ENCODE peak calls at places on chromosomes 4 and X, in seven cellular contexts. W is IMR-90; O is psoas muscle; H is HCT116; N is breast epithelium; E is thoracic aorta; B is CD8-positive, alpha-beta T cell. I is an unnamed sample.

GRCh38 chrX:40012039-40012799 is 85.5 kb downstream of the BCOR start:
- DNase-seq in W (peak; percentile 71), O (peak; percentile 69), H (no peak), N (no peak), E (no peak), B (peak; percentile 10), I (peak; percentile 48)

GRCh38 chr4:3297066-3297859 is 4.4 kb downstream of the RGS12 start:
- DNase-seq in W (no peak), O (no peak), H (no peak), N (no peak), E (no peak), B (peak; percentile 9), I (no peak)

GRCh38 chrX:10239611-10240064 is 82.9 kb downstream of the CLCN4 start:
- DNase-seq in W (peak; percentile 77), O (peak; percentile 76), H (no peak), N (no peak), E (no peak), B (no peak), I (no peak)

GRCh38 chrX:15913161-15913560 is 58.5 kb upstream of the AP1S2 start:
- DNase-seq in W (no peak), O (no peak), H (no peak), N (no peak), E (no peak), B (no peak), I (no peak)

GRCh38 chr4:107826427-107826980 is 1.8 kb downstream of the SGMS2 start:
- DNase-seq in W (no peak), O (no peak), H (no peak), N (no peak), E (no peak), B (no peak), I (no peak)

GRCh38 chr4:118348886-118349285 is 3.9 kb downstream of the PRSS12 start:
- DNase-seq in W (no peak), O (no peak), H (no peak), N (no peak), E (no peak), B (no peak), I (no peak)

GRCh38 chr4:87012265-87012953 is 77.6 kb downstream of the AFF1 start:
- DNase-seq in W (no peak), O (no peak), H (no peak), N (no peak), E (no peak), B (no peak), I (no peak)

GRCh38 chr4:54971474-54971950 is 153.9 kb downstream of the KDR start:
- DNase-seq in W (peak; percentile 53), O (no peak), H (peak; percentile 53), N (no peak), E (no peak), B (no peak), I (no peak)

GRCh38 chrX:3697701-3698279 is 15.7 kb downstream of the PRKX start:
- DNase-seq in W (peak; percentile 42), O (no peak), H (no peak), N (peak; percentile 81), E (peak; percentile 15), B (no peak), I (no peak)

GRCh38 chr4:3213101-3213416 is 35.9 kb upstream of the MSANTD1 start:
- DNase-seq in W (no peak), O (peak; percentile 40), H (no peak), N (no peak), E (no peak), B (no peak), I (peak; percentile 1)

GRCh38 chrX:39477438-39478120 is 620.2 kb downstream of the BCOR start:
- DNase-seq in W (no peak), O (peak; percentile 68), H (no peak), N (peak; percentile 24), E (no peak), B (peak; percentile 40), I (no peak)

GRCh38 chrX:13764765-13765164 is 30.2 kb downstream of the OFD1 start:
- DNase-seq in W (no peak), O (no peak), H (no peak), N (no peak), E (no peak), B (no peak), I (no peak)
- TF ChIP-seq CTCF in W (no peak), O (peak; percentile 15), H (no peak), N (no peak), E (no peak), B (no peak), I (no peak)

GRCh38 chr4:48997962-48998361 is 11.9 kb downstream of the CWH43 start:
- DNase-seq in W (no peak), O (no peak), H (no peak), N (no peak), E (no peak), B (no peak), I (no peak)
- H3K9me3 ChIP-seq in W (no peaks in the 10 kb centered on the region), O (no peaks in the 10 kb centered on the region), H (no peaks in the 10 kb centered on the region), N (no peaks in the 10 kb centered on the region), E (no peaks in the 10 kb centered on the region), B (no peaks in the 10 kb centered on the region), I (no peaks in the 10 kb centered on the region)

DNA sequence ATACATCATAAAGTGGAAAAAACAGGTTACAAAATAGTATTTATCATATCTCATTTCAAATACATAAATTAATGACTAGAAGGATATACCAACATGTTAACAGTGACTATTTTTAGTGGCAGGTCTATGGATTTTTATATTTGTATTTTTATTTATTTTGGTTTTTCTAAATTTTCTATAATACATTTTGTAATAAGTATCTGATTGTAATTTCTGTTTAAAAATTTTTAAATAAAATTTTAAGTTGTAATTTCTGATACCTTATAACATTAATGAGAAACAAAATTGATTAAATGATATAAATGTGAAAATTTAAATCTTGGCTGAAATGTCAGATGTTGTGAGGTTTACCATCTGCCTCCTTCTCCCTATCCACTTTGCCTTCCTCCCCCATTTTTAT is 2.5 kb downstream of the NONO start:
- DNase-seq in W (no peak), O (no peak), H (no peak), N (no peak), E (no peak), B (no peak), I (no peak)
- H3K4me3 ChIP-seq in W (peak overlapping the region; percentile 22), O (peak overlapping the region; percentile 75), H (no peak overlapping the region), N (no peak overlapping the region), E (peak overlapping the region; percentile 89), B (peak overlapping the region; percentile 65), I (no peak overlapping the region)

GRCh38 chrX:107323786-107324492 is 117.5 kb downstream of the DNAAF6 start:
- DNase-seq in W (no peak), O (no peak), H (no peak), N (no peak), E (no peak), B (no peak), I (peak; percentile 14)

GRCh38 chrX:107325467-107325866 is 119.1 kb downstream of the DNAAF6 start:
- DNase-seq in W (no peak), O (no peak), H (no peak), N (no peak), E (no peak), B (no peak), I (no peak)

DNA sequence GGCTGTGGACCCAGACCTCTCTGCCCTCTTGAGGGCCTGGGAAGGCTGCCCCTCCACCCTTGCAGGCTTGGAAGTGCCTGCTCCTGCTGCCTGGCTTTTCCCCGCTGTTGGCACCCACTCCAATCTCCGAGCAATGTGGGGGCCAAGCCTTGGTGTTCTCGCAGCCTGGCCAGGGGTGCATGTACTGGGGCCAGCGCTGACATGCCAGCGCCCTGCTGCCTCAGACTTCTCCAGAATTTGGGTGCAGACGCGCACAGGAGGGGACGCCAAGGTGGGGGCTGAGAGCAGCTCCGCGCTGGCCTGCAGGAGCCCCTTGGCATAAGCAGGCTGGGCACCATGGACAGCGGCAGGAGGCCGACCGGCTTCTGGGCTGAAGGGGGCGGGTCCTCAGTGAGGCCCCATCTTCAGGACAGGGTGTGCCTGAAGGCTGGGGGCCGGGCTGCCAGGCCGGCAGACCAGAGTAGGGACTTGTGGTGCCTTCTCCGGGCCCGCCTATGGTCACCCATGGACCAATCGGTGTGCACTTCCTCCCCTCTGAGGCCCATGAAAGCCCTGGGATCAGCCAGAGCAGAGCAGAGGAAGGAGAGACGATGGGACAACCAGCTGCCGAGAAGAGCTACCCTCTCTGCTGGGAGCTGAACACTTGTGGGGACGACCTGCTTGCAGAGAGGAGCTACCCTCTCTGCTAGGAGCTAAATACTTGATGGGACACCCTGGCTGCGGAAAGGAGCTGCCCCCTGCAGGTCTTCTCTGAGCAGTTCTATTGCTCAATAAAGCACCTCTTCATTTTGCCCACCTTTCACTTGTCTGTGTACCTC is 118.3 kb downstream of the DNAAF6 start:
- DNase-seq in W (peak; percentile 4), O (no peak), H (no peak), N (no peak), E (no peak), B (no peak), I (peak; percentile 84)
- TF ChIP-seq CTCF in W (peak; percentile 17), O (no peak), H (peak; percentile 35), N (no peak), E (no peak), B (no peak), I (no peak)

GRCh38 chr4:46656071-46656470 is 253.0 kb downstream of the COX7B2 start:
- DNase-seq in W (no peak), O (no peak), H (no peak), N (no peak), E (no peak), B (no peak), I (no peak)
- H3K9me3 ChIP-seq in W (no peaks in the 10 kb centered on the region), O (no peaks in the 10 kb centered on the region), H (peaks cover 17% of the 10 kb centered on the region), N (no peaks in the 10 kb centered on the region), E (no peaks in the 10 kb centered on the region), B (no peaks in the 10 kb centered on the region), I (no peaks in the 10 kb centered on the region)

GRCh38 chrX:153500676-153501280 is 6.0 kb downstream of the BGN start:
- DNase-seq in W (no peak), O (no peak), H (no peak), N (no peak), E (no peak), B (no peak), I (no peak)

GRCh38 chrX:153501530-153501929 is 6.8 kb downstream of the BGN start:
- DNase-seq in W (no peak), O (no peak), H (no peak), N (no peak), E (no peak), B (no peak), I (no peak)

GRCh38 chrX:153499258-153499657 is 4.5 kb downstream of the BGN start:
- DNase-seq in W (no peak), O (no peak), H (no peak), N (no peak), E (no peak), B (no peak), I (no peak)

GRCh38 chrX:153498453-153498852 is 3.7 kb downstream of the BGN start:
- DNase-seq in W (no peak), O (no peak), H (no peak), N (no peak), E (no peak), B (no peak), I (no peak)

DNA sequence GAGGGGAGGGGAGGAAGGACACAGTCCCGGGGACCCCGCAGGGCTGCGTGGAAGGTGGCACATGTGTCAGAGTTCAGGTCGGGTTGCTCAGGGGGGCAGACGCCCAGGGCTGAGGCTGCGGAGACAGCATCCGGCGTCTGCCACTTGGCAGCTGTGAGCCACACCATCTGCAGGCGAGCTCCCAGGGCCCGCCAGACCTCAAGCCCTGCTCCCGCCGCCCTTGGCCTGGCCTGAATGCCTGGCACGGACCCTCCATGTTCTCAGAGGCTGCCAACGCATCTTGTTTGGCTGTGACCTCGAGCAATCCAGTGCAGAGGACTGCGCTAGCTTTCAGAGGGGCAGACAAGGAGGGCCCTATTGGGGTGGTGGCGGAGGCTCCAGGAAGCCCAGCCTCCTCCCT is 5.1 kb downstream of the BGN start:
- DNase-seq in W (no peak), O (peak; percentile 62), H (no peak), N (no peak), E (no peak), B (no peak), I (no peak)
- H3K4me3 ChIP-seq in W (no peak overlapping the region), O (no peak overlapping the region), H (no peak overlapping the region), N (no peak overlapping the region), E (peak overlapping the region; percentile 68), B (no peak overlapping the region), I (no peak overlapping the region)